ENCODE peak calls at places on chromosomes 2 and 18, in five cellular contexts. O, Z, S, G and P are unnamed samples.

GRCh38 chr2:145273840-145274239 is 753.9 kb upstream of the ZEB2 start:
- DNase-seq in O (no peak), Z (no peak), S (no peak), G (peak; percentile 41), P (peak; percentile 1)

GRCh38 chr18:75161629-75162028 is 47.3 kb downstream of the PTGR3 start:
- DNase-seq in O (no peak), Z (no peak), S (no peak), G (peak; percentile 40), P (peak; percentile 52)

GRCh38 chr2:70190086-70190412 is 770 bp downstream of the C2orf42 start:
- DNase-seq in O (peak; percentile 32), Z (no peak), S (no peak), G (no peak), P (peak; percentile 12)

GRCh38 chr2:98140210-98140609 is 53.2 kb downstream of the VWA3B start:
- DNase-seq in O (no peak), Z (no peak), S (no peak), G (no peak), P (peak; percentile 54)

GRCh38 chr18:65091737-65092329 is 659.0 kb upstream of the CDH7 start:
- DNase-seq in O (peak; percentile 65), Z (no peak), S (peak; percentile 1), G (peak; percentile 2), P (no peak)

GRCh38 chr2:174442546-174443510 is 44.0 kb downstream of the GPR155 start:
- DNase-seq in O (no peak), Z (no peak), S (peak; percentile 83), G (peak; percentile 82), P (peak; percentile 66)

GRCh38 chr18:48036191-48036590 is 105.7 kb upstream of the SMAD2 start:
- DNase-seq in O (no peak), Z (no peak), S (no peak), G (no peak), P (peak; percentile 47)

GRCh38 chr2:27094353-27094984 is 7.9 kb downstream of the KHK start:
- DNase-seq in O (no peak), Z (no peak), S (no peak), G (no peak), P (no peak)

GRCh38 chr2:134019871-134020270 is 234.0 kb upstream of the MGAT5 start:
- DNase-seq in O (peak; percentile 65), Z (no peak), S (no peak), G (no peak), P (no peak)

GRCh38 chr18:10059610-10060468 is 146.0 kb downstream of the VAPA start:
- DNase-seq in O (no peak), Z (no peak), S (no peak), G (no peak), P (no peak)

GRCh38 chr18:35466334-35466733 is 31.4 kb downstream of the INO80C start:
- DNase-seq in O (no peak), Z (no peak), S (no peak), G (no peak), P (no peak)

GRCh38 chr2:96907405-96908041 is 37.6 kb upstream of the SEMA4C start:
- DNase-seq in O (peak; percentile 90), Z (peak; percentile 50), S (peak; percentile 71), G (no peak), P (peak; percentile 90)

GRCh38 chr18:63683152-63683551 is 19.6 kb upstream of the SERPINB11 start:
- DNase-seq in O (peak; percentile 14), Z (no peak), S (peak; percentile 90), G (peak; percentile 86), P (peak; percentile 49)

GRCh38 chr2:37776487-37776886 is 105.0 kb upstream of the CDC42EP3 start:
- DNase-seq in O (no peak), Z (no peak), S (peak; percentile 74), G (peak; percentile 99), P (peak; percentile 87)

GRCh38 chr18:68837665-68838390 is 39.9 kb downstream of the CCDC102B start:
- DNase-seq in O (no peak), Z (no peak), S (peak; percentile 82), G (peak; percentile 83), P (no peak)

GRCh38 chr2:3041246-3041645 is 336.4 kb downstream of the EIPR1 start:
- DNase-seq in O (no peak), Z (no peak), S (no peak), G (no peak), P (no peak)